ENCODE peak calls at places on chromosomes 6 and 20, in six cellular contexts. V, E, H, U, G and F are unnamed samples.

GRCh38 chr6:140572867-140573266 is 1198.4 kb upstream of the CITED2 start:
- DNase-seq in E (no peak), V (no peak), U (no peak), H (no peak), G (no peak), F (no peak)

GRCh38 chr20:11219192-11219591 is 545.4 kb upstream of the JAG1 start:
- DNase-seq in U (no peak), E (no peak), G (no peak), V (no peak), H (no peak), F (no peak)

GRCh38 chr6:111411046-111411445 is 72.0 kb downstream of the REV3L start:
- DNase-seq in V (no peak), E (no peak), U (no peak), G (no peak), H (no peak), F (no peak)

GRCh38 chr6:13194852-13195251 is 133.5 kb downstream of the TBC1D7 start:
- DNase-seq in H (peak; percentile 55), U (peak; percentile 62), V (peak; percentile 38), E (peak; percentile 51), G (peak; percentile 10), F (peak; percentile 79)

GRCh38 chr6:116680880-116681672 is at the start of gene KPNA5:
- DNase-seq in E (peak; percentile 97), U (peak; percentile 88), H (peak; percentile 71), V (peak; percentile 93), G (peak; percentile 95), F (peak; percentile 79)

GRCh38 chr6:115001726-115002436 is 659.1 kb upstream of the HS3ST5 start:
- DNase-seq in H (no peak), V (no peak), G (no peak), U (no peak), E (no peak), F (no peak)

GRCh38 chr6:166780284-166780683 is 153.2 kb upstream of the RPS6KA2 start:
- DNase-seq in E (no peak), U (no peak), V (no peak), H (no peak), G (no peak), F (no peak)

GRCh38 chr20:46767127-46767761 is 57.8 kb downstream of the SLC2A10 start:
- DNase-seq in G (peak; percentile 2), H (peak; percentile 29), U (no peak), E (peak; percentile 41), V (peak; percentile 40), F (no peak)

GRCh38 chr6:170087946-170088348 is 202.9 kb downstream of the DLL1 start:
- DNase-seq in G (no peak), H (peak; percentile 92), V (peak; percentile 62), U (peak; percentile 60), E (peak; percentile 84), F (peak; percentile 28)

GRCh38 chr6:158698876-158699440 is 49.1 kb downstream of the SYTL3 start:
- DNase-seq in G (no peak), E (no peak), V (no peak), U (no peak), H (no peak), F (no peak)

GRCh38 chr6:138105446-138105845 is 1.8 kb downstream of the PERP start:
- DNase-seq in G (peak; percentile 53), E (no peak), H (no peak), V (no peak), U (no peak), F (no peak)

GRCh38 chr20:5590899-5591298 is 159.3 kb upstream of the SHLD1 start:
- DNase-seq in E (no peak), U (no peak), H (no peak), V (no peak), G (no peak), F (no peak)

GRCh38 chr6:57278570-57278969 is 38.9 kb upstream of the PRIM2 start:
- DNase-seq in H (no peak), G (no peak), E (no peak), V (no peak), U (no peak), F (no peak)

GRCh38 chr20:50308513-50309279 is 118.1 kb downstream of the CEBPB start:
- DNase-seq in H (no peak), G (peak; percentile 14), U (no peak), V (no peak), E (peak; percentile 95), F (peak; percentile 63)

GRCh38 chr20:4820833-4821518 is 99.3 kb downstream of the PRND start:
- DNase-seq in H (no peak), E (peak; percentile 27), G (peak; percentile 94), U (no peak), V (no peak), F (peak; percentile 93)

GRCh38 chr6:112237644-112238043 is 16.7 kb downstream of the LAMA4 start:
- DNase-seq in E (peak; percentile 45), H (no peak), G (no peak), U (no peak), V (no peak), F (no peak)

GRCh38 chr6:145865595-145865994 is 51.0 kb upstream of the FBXO30 start:
- DNase-seq in G (no peak), E (no peak), U (peak; percentile 17), V (no peak), H (no peak), F (no peak)

GRCh38 chr6:148874698-148875293 is 128.0 kb downstream of the UST start:
- DNase-seq in H (no peak), E (peak; percentile 94), V (peak; percentile 19), U (no peak), G (peak; percentile 58), F (peak; percentile 61)

GRCh38 chr6:27088068-27088467 is 159.4 kb upstream of the PRSS16 start:
- DNase-seq in G (no peak), E (no peak), V (no peak), U (no peak), H (no peak), F (no peak)

GRCh38 chr6:35220711-35221110 is 7.0 kb downstream of the SCUBE3 start:
- DNase-seq in H (no peak), E (no peak), V (no peak), U (no peak), G (no peak), F (no peak)

GRCh38 chr6:34412643-34413214 is 13.1 kb downstream of the RPS10 start:
- DNase-seq in U (no peak), E (no peak), V (no peak), H (no peak), G (no peak), F (no peak)